ENCODE peak calls at places on chromosomes 5 and 9, in six cellular contexts. B, J, O, P, A and V are unnamed samples.
A peak's percentile ranks its signal among the peaks of the same experiment; 100 is the strongest.

GRCh38 chr5:107451028-107451427 is 219.7 kb downstream of the EFNA5 start:
- DNase-seq in O (no peak), B (no peak), J (no peak), A (no peak), P (no peak), V (no peak)

GRCh38 chr5:151686673-151687378 is at the start of gene SPARC:
- DNase-seq in P (peak; percentile 96), J (peak; percentile 82), O (no peak), B (peak; percentile 56), A (peak; percentile 67), V (peak; percentile 72)

GRCh38 chr9:27785714-27786100 is 212.4 kb upstream of the C9orf72 start:
- DNase-seq in B (no peak), J (no peak), O (no peak), P (no peak), A (no peak), V (peak; percentile 65)

GRCh38 chr9:88747768-88748167 is 212.8 kb downstream of the NXNL2 start:
- DNase-seq in P (peak; percentile 96), A (peak; percentile 20), J (peak; percentile 57), B (no peak), O (peak; percentile 8), V (peak; percentile 82)

GRCh38 chr5:172602712-172603289 is 38.3 kb upstream of the NEURL1B start:
- DNase-seq in A (no peak), J (no peak), P (no peak), B (no peak), O (peak; percentile 48), V (no peak)

GRCh38 chr5:138905541-138905940 is 30.4 kb upstream of the LRRTM2 start:
- DNase-seq in A (no peak), J (no peak), O (no peak), P (peak; percentile 81), B (no peak), V (peak; percentile 54)

GRCh38 chr5:23367863-23368262 is 139.5 kb upstream of the PRDM9 start:
- DNase-seq in B (no peak), P (no peak), A (no peak), J (no peak), O (no peak), V (peak; percentile 11)

GRCh38 chr5:113269023-113269997 is 165.5 kb downstream of the TSSK1B start:
- DNase-seq in B (no peak), J (no peak), O (no peak), A (no peak), P (no peak), V (no peak)

GRCh38 chr5:154189256-154189818 is 1.2 kb upstream of the GALNT10 start:
- DNase-seq in J (peak; percentile 44), B (no peak), P (no peak), A (no peak), O (peak; percentile 88), V (no peak)

GRCh38 chr9:130820135-130820738 is 14.8 kb upstream of the ABL1 start:
- DNase-seq in P (no peak), J (no peak), A (no peak), B (no peak), O (no peak), V (no peak)

GRCh38 chr5:95446009-95446408 is 54.8 kb downstream of the FAM81B start:
- DNase-seq in O (no peak), P (peak; percentile 40), A (no peak), B (no peak), J (no peak), V (peak; percentile 93)

GRCh38 chr9:113368960-113369582 is 7.7 kb downstream of the HDHD3 start:
- DNase-seq in O (no peak), A (no peak), B (no peak), J (no peak), P (no peak), V (no peak)

GRCh38 chr5:147303251-147303650 is 68.4 kb downstream of the STK32A start:
- DNase-seq in A (no peak), B (no peak), P (peak; percentile 16), O (no peak), J (no peak), V (no peak)

GRCh38 chr5:82820958-82821880 is 256.0 kb downstream of the TMEM167A start:
- DNase-seq in A (no peak), O (no peak), B (no peak), P (no peak), J (no peak), V (no peak)

GRCh38 chr5:178619390-178619789 is 7.5 kb downstream of the CLK4 start:
- DNase-seq in A (no peak), J (no peak), O (no peak), P (no peak), B (no peak), V (no peak)

GRCh38 chr9:128102861-128103588 is 24.5 kb downstream of the PTGES2 start:
- DNase-seq in A (peak; percentile 95), O (peak; percentile 75), B (no peak), J (peak; percentile 28), P (no peak), V (no peak)

GRCh38 chr5:156147251-156147947 is 179.6 kb upstream of the SGCD start:
- DNase-seq in B (no peak), J (no peak), A (no peak), P (peak; percentile 87), O (no peak), V (no peak)

GRCh38 chr5:122192883-122193496 is 63.6 kb downstream of the ZNF474 start:
- DNase-seq in J (no peak), A (peak; percentile 55), B (no peak), P (peak; percentile 79), O (no peak), V (peak; percentile 48)

GRCh38 chr5:150609843-150610584 is 30.4 kb upstream of the SYNPO start:
- DNase-seq in O (peak; percentile 54), B (no peak), P (no peak), J (peak; percentile 84), A (no peak), V (no peak)

GRCh38 chr9:22625540-22625939 is 178.9 kb downstream of the DMRTA1 start:
- DNase-seq in B (no peak), P (no peak), O (no peak), A (no peak), J (no peak), V (no peak)
- H3K4me1 ChIP-seq in B (no peaks in the 10 kb centered on the region), P (no peaks in the 10 kb centered on the region), O (no peaks in the 10 kb centered on the region), A (no peaks in the 10 kb centered on the region), J (no peaks in the 10 kb centered on the region), V (no peaks in the 10 kb centered on the region)

DNA sequence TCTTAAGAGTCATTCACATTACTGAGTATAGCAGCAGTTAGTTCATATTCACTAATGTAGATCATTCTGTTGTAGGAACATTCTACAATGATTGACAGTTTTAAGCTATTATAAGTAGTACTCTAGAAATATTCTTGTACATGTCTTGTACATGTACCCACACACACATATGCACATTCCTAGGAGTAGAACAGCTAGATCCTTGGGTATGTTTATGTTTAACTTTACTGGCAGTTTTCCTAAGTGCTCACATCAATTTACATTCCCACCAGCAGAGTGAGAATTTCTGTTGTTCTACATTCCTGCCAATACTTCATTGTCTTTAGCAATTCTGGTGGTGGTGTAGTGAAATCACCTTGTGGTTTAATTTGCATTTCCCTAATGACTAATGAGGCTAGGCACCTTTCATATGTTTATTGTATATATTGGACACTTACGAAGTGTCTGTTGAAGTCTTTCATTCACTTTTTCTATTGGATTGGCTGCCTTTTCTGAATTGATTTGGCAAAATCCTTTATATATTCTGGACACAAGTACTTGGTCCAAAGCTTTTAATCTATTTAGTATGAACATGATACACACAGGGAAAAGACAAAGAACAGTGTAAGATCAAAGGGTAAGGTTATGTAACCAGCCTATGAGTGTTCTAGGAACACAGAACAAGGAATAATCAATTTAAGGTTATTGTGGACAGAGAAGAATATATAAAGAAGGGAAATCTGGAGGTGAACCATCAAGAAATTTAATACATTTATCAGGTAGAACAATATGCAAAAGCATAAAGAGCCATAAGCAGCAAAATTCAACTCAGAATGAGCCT is 95.6 kb downstream of the MLLT3 start:
- DNase-seq in P (peak; percentile 44), J (no peak), O (no peak), A (no peak), B (no peak), V (peak; percentile 42)
- TF ChIP-seq CTCF in P (peak; percentile 32), J (no peak), O (no peak), A (no peak), B (no peak), V (peak; percentile 36)

DNA sequence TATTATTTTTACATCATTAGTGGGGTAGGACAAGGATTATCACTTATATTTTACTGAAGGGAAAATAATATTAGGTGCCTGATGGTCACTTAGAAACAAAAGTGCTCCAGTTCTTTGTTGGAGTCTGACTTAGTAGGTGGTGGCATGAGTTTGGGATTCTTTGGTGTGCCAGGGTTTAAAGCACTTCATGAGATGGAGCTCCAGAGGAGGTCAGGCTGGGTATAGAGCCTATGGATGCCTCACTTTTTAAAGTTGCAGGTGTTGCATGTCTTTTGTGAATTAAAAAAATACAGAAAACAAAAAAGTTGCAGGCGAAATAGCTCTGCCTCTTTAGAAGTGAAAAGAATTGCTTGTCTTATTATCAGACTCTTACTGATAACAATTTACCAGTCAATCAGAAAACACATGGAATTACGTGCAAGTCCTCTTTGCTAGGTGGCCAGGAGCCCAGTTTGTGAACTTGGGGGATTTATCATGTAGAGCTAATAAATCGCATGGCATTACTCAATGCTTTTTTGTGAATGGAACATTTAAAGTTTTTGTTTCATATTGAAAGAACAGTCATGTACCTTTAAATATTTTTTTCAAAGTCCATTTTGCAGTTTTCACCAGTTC is 1.6 kb downstream of the ITK start:
- DNase-seq in B (no peak), O (no peak), A (no peak), J (no peak), P (no peak), V (no peak)
- H3K27me3 ChIP-seq in B (peaks cover 2% of the 10 kb centered on the region), O (no peaks in the 10 kb centered on the region), A (no peaks in the 10 kb centered on the region), J (no peaks in the 10 kb centered on the region), P (no peaks in the 10 kb centered on the region), V (no peaks in the 10 kb centered on the region)

GRCh38 chr5:14260637-14261036 is 117.5 kb downstream of the TRIO start:
- DNase-seq in B (no peak), O (no peak), A (no peak), J (no peak), P (no peak), V (no peak)

GRCh38 chr5:14263700-14264099 is 120.6 kb downstream of the TRIO start:
- DNase-seq in O (no peak), B (no peak), A (no peak), P (no peak), J (no peak), V (peak; percentile 73)

GRCh38 chr5:14261856-14262611 is 118.9 kb downstream of the TRIO start:
- DNase-seq in B (no peak), J (no peak), A (no peak), O (no peak), P (no peak), V (no peak)

GRCh38 chr5:14258840-14259239 is 115.7 kb downstream of the TRIO start:
- DNase-seq in A (no peak), P (no peak), J (no peak), O (no peak), B (no peak), V (no peak)

DNA sequence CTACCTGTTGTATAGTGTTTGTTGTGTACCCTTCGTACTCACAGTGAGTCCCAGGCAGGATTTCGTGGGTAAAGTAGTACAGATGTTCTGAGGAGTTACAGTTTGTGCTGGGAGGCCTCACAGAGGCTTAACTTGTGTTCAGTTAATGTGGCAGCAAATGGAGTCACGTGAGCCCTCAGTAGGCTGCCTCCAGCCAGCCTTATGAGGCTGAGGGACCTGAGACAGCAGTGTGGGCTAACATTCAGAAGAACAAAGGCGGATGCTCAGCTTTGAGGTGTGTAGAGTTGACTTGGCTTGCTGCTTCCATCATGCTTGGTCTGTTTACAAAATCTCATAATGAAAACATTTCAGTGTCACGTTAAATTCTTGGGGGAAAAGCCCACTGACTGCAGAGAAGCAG is 118.1 kb downstream of the TRIO start:
- DNase-seq in B (no peak), P (no peak), J (no peak), A (no peak), O (no peak), V (no peak)
- H3K4me1 ChIP-seq in B (peaks cover 47% of the 10 kb centered on the region), P (peaks cover 53% of the 10 kb centered on the region), J (peaks cover 17% of the 10 kb centered on the region), A (no peaks in the 10 kb centered on the region), O (peaks cover 14% of the 10 kb centered on the region), V (peaks cover 30% of the 10 kb centered on the region)